ENCODE peak calls at places on chromosomes 6 and 20, in seven cellular contexts. G is cardiac muscle cell, F is left lung, D is breast epithelium, K is gastrocnemius medialis, R is iPS DF 6.9, I is neural progenitor cell. C is an unnamed sample.

GRCh38 chr20:48708630-48709029 is 119.2 kb downstream of the PREX1 start:
- DNase-seq in R (no peak), I (no peak), K (no peak), F (peak; percentile 16), G (no peak), D (no peak), C (no peak)

GRCh38 chr6:35497571-35498406 is 910 bp upstream of the TEAD3 start:
- DNase-seq in I (peak; percentile 67), R (no peak), K (no peak), F (peak; percentile 56), G (peak; percentile 91), D (peak; percentile 71), C (peak; percentile 85)

GRCh38 chr6:159038914-159039884 is 5.6 kb downstream of the TAGAP start:
- DNase-seq in F (no peak), R (no peak), G (peak; percentile 8), D (no peak), I (no peak), K (no peak), C (no peak)

GRCh38 chr6:130752292-130752691 is 74.9 kb upstream of the SMLR1 start:
- DNase-seq in I (no peak), D (no peak), R (no peak), K (no peak), F (no peak), G (no peak), C (no peak)

GRCh38 chr6:1335367-1336037 is 23.6 kb downstream of the FOXQ1 start:
- DNase-seq in F (peak; percentile 78), D (no peak), K (no peak), I (no peak), R (no peak), G (peak; percentile 95), C (peak; percentile 58)

GRCh38 chr6:21402368-21402767 is 191.2 kb upstream of the SOX4 start:
- DNase-seq in R (no peak), F (no peak), I (no peak), K (peak; percentile 13), G (peak; percentile 64), D (no peak), C (peak; percentile 17)

GRCh38 chr20:46282669-46283068 is 25.6 kb downstream of the CDH22 start:
- DNase-seq in I (peak; percentile 73), F (no peak), D (no peak), K (no peak), R (no peak), G (no peak), C (no peak)

GRCh38 chr20:20711413-20711812 is 1.0 kb downstream of the RALGAPA2 start:
- DNase-seq in F (no peak), D (no peak), G (no peak), I (no peak), R (no peak), K (peak; percentile 44), C (no peak)

GRCh38 chr20:32564921-32565734 is 20.0 kb downstream of the NOL4L start:
- DNase-seq in R (no peak), K (peak; percentile 18), F (peak; percentile 84), D (no peak), G (no peak), I (no peak), C (peak; percentile 65)

GRCh38 chr6:7114744-7115451 is 7.1 kb downstream of the RREB1 start:
- DNase-seq in D (no peak), I (no peak), G (peak; percentile 24), R (no peak), F (no peak), K (no peak), C (no peak)

GRCh38 chr6:170101281-170102035 is 189.4 kb downstream of the DLL1 start:
- DNase-seq in R (no peak), G (no peak), I (no peak), K (no peak), F (peak; percentile 20), D (peak; percentile 48), C (peak; percentile 38)

GRCh38 chr6:125491860-125492617 is 190.3 kb upstream of the HDDC2 start:
- DNase-seq in G (no peak), I (no peak), R (no peak), D (no peak), K (no peak), F (no peak), C (no peak)

GRCh38 chr20:8227293-8227692 is 95.2 kb downstream of the PLCB1 start:
- DNase-seq in G (no peak), I (no peak), K (no peak), F (no peak), D (no peak), R (no peak), C (no peak)

GRCh38 chr20:34880095-34880680 is 3.8 kb downstream of the ACSS2 start:
- DNase-seq in K (no peak), I (no peak), G (no peak), F (no peak), D (no peak), R (no peak), C (no peak)

GRCh38 chr6:38391206-38391908 is 248.4 kb downstream of the BTBD9 start:
- DNase-seq in K (no peak), D (no peak), G (no peak), I (peak; percentile 37), F (no peak), R (no peak), C (no peak)

GRCh38 chr6:18471232-18471964 is 84.2 kb downstream of the RNF144B start:
- DNase-seq in F (no peak), G (no peak), K (peak; percentile 10), D (no peak), I (no peak), R (no peak), C (no peak)

GRCh38 chr20:22861990-22862389 is 173.1 kb upstream of the SSTR4 start:
- DNase-seq in K (no peak), R (no peak), F (no peak), G (peak; percentile 3), I (no peak), D (no peak), C (peak; percentile 21)

DNA sequence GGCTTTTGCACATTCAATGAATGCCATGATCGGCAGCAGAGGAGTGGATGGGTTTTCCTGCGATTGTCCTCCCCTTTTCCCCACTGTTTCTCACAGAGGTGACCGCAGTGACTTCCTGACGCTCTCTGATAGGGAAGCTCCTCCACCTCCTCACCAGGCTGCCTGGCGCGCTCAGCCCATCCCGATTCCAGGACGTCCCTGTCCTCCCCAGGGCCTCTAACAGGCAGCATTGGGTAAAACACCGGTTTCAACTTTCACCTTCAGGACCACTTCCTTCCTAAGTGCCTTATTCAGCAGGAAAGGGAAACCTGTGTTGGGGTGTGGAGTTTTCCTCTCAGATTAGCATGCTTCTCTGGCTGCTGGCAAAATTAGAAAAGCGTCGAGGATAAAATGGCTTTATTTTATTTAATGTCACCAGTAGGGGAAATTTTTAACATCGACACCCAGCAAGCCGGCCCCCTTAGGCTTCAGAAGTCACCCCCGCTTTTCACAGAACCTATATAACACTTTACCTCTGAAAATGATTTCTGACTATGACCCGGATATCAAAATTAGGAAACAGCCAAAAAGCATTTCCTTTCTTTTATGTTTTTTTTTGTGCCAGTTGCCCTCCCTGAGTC is 570.4 kb upstream of the GJE1 start:
- DNase-seq in K (no peak), R (peak; percentile 20), G (peak; percentile 43), I (peak; percentile 56), F (peak; percentile 33), D (no peak), C (peak; percentile 55)
- H3K4me3 ChIP-seq in K (peak overlapping the region; percentile 43), R (no peak overlapping the region), G (no peak overlapping the region), I (no peak overlapping the region), F (peak overlapping the region; percentile 24), D (peak overlapping the region; percentile 19), C (peak overlapping the region; percentile 59)

GRCh38 chr6:149990109-149990671 is 26.4 kb downstream of the ULBP1 start:
- DNase-seq in I (peak; percentile 41), D (peak; percentile 42), K (no peak), G (no peak), F (no peak), R (no peak), C (no peak)
- H3K4me3 ChIP-seq in I (no peak overlapping the region), D (no peak overlapping the region), K (peak overlapping the region; percentile 56), G (peak overlapping the region; percentile 18), F (no peak overlapping the region), R (no peak overlapping the region), C (peak overlapping the region; percentile 6)

DNA sequence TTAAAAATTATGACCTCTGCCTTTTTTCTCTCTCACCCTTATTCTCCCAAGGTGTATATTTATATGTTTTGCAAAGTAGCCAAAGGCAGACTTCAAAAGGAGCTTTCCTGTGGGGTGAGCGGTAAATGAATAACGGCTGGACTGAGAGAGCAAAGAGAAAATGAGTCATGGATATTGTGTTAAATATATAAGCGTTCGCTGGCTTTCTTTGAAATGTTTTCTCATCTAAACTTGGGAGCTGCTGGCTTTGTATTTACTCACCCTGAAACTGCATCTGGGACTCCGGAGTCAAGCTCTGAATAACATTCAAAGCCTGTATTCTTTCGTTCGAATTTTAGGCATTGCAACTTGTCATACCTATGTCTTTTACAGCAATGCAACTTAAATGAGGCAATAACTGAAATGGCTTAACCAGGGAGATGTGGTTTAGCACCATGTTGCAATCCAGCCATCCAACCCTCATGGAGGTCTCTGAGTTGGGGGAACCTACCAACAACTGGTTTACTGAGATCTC is 32.0 kb downstream of the ATXN1 start:
- DNase-seq in I (no peak), D (no peak), R (no peak), G (peak; percentile 74), K (no peak), F (no peak), C (no peak)
- H3K4me3 ChIP-seq in I (no peak overlapping the region), D (no peak overlapping the region), R (no peak overlapping the region), G (no peak overlapping the region), K (no peak overlapping the region), F (no peak overlapping the region), C (no peak overlapping the region)

DNA sequence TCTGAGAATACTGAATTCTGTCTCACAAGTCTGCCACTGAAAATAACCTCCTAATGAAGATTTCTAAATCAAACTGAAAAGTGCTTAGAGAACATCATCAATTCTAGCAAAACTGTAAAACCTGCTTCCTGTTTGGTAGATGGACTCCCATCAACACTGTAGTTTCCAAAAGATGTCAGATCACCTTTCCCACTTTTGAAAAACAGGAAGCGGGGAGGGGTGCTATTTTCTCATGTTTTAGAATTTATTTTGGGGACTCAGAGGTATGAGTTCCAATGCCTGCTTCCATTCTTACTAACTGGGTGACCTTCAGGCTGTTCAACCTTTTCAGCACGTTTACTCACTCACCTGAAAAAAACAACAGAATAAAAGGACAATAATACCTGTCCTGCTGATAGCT is 1.2 kb downstream of the ATP5F1E start:
- DNase-seq in F (no peak), G (no peak), I (no peak), D (no peak), R (no peak), K (no peak), C (no peak)
- H3K4me3 ChIP-seq in F (peak overlapping the region; percentile 74), G (peak overlapping the region; percentile 82), I (peak overlapping the region; percentile 68), D (peak overlapping the region; percentile 82), R (no peak overlapping the region), K (peak overlapping the region; percentile 77), C (peak overlapping the region; percentile 89)

DNA sequence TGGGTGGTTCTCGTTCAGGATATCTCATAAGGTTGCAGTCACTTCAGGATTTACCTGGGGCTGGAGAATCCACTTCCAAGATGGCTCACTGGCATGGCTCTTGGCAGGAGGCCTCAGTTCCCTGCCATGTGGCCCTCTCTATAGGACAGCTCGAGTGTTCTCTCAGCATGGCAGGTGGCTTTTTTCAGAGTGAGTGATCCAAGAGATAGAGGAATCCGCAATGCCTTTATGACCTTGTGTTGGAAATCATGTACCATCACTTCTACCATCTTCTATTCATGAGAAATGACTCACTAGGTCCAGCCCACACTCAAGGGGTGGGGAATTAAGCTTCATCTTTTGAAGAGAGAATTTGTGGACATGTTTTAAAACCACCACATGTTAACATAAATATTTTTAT is 37.8 kb downstream of the PPP1R16B start:
- DNase-seq in G (no peak), R (no peak), F (no peak), I (no peak), D (no peak), K (no peak), C (no peak)
- H3K4me3 ChIP-seq in G (no peak overlapping the region), R (no peak overlapping the region), F (no peak overlapping the region), I (no peak overlapping the region), D (no peak overlapping the region), K (no peak overlapping the region), C (no peak overlapping the region)

GRCh38 chr6:134943567-134944111 is 6.3 kb downstream of the ALDH8A1 start:
- DNase-seq in F (no peak), I (no peak), G (no peak), D (no peak), K (no peak), R (no peak), C (no peak)
- H3K4me3 ChIP-seq in F (no peak overlapping the region), I (no peak overlapping the region), G (no peak overlapping the region), D (no peak overlapping the region), K (no peak overlapping the region), R (no peak overlapping the region), C (no peak overlapping the region)